ENCODE peak calls at places on chromosomes 5 and 9, in five cellular contexts. One of them, this sample, is unnamed.

GRCh38 chr9:22683393-22684075 is 236.9 kb downstream of the DMRTA1 start:
- DNase-seq in HFF-Myc: peak
- DNase-seq in body of pancreas: no peak
- DNase-seq in SK-N-SH: no peak
- DNase-seq in coronary artery: no peak
- DNase-seq in this sample: no peak

GRCh38 chr9:127181315-127181580 is 58.8 kb upstream of the ANGPTL2 start:
- DNase-seq in HFF-Myc: no peak
- DNase-seq in body of pancreas: peak
- DNase-seq in SK-N-SH: no peak
- DNase-seq in coronary artery: peak
- DNase-seq in this sample: no peak

GRCh38 chr9:129145841-129146292 is 32.2 kb downstream of the IER5L start:
- DNase-seq in HFF-Myc: no peak
- DNase-seq in body of pancreas: no peak
- DNase-seq in SK-N-SH: no peak
- DNase-seq in coronary artery: peak
- DNase-seq in this sample: no peak

GRCh38 chr9:114757395-114757794 is 48.4 kb downstream of the TNFSF15 start:
- DNase-seq in HFF-Myc: no peak
- DNase-seq in body of pancreas: no peak
- DNase-seq in SK-N-SH: no peak
- DNase-seq in coronary artery: no peak
- DNase-seq in this sample: no peak

GRCh38 chr9:35333551-35333950 is 156.4 kb upstream of the RUSC2 start:
- DNase-seq in HFF-Myc: no peak
- DNase-seq in body of pancreas: no peak
- DNase-seq in SK-N-SH: no peak
- DNase-seq in coronary artery: no peak
- DNase-seq in this sample: no peak

GRCh38 chr5:132487841-132488555 is 2.6 kb downstream of the IRF1 start:
- DNase-seq in HFF-Myc: no peak
- DNase-seq in body of pancreas: no peak
- DNase-seq in SK-N-SH: no peak
- DNase-seq in coronary artery: peak
- DNase-seq in this sample: no peak

GRCh38 chr5:91028518-91028956 is 354.6 kb downstream of the ARRDC3 start:
- DNase-seq in HFF-Myc: no peak
- DNase-seq in body of pancreas: no peak
- DNase-seq in SK-N-SH: no peak
- DNase-seq in coronary artery: no peak
- DNase-seq in this sample: no peak

GRCh38 chr9:115730845-115731244 is 422.7 kb upstream of the PAPPA start:
- DNase-seq in HFF-Myc: no peak
- DNase-seq in body of pancreas: no peak
- DNase-seq in SK-N-SH: no peak
- DNase-seq in coronary artery: no peak
- DNase-seq in this sample: no peak

GRCh38 chr5:108345541-108346171 is 36.2 kb downstream of the FBXL17 start:
- DNase-seq in HFF-Myc: peak
- DNase-seq in body of pancreas: no peak
- DNase-seq in SK-N-SH: peak
- DNase-seq in coronary artery: no peak
- DNase-seq in this sample: no peak

GRCh38 chr5:78245126-78245525 is 49.4 kb downstream of the AP3B1 start:
- DNase-seq in HFF-Myc: no peak
- DNase-seq in body of pancreas: no peak
- DNase-seq in SK-N-SH: no peak
- DNase-seq in coronary artery: no peak
- DNase-seq in this sample: no peak

GRCh38 chr5:147344861-147345260 is 110.0 kb downstream of the STK32A start:
- DNase-seq in HFF-Myc: no peak
- DNase-seq in body of pancreas: no peak
- DNase-seq in SK-N-SH: no peak
- DNase-seq in coronary artery: no peak
- DNase-seq in this sample: no peak

GRCh38 chr9:132754236-132754635 is 84.0 kb downstream of the GTF3C4 start:
- DNase-seq in HFF-Myc: no peak
- DNase-seq in body of pancreas: no peak
- DNase-seq in SK-N-SH: no peak
- DNase-seq in coronary artery: peak
- DNase-seq in this sample: no peak

GRCh38 chr5:32387841-32388240 is 56.7 kb downstream of the ZFR start:
- DNase-seq in HFF-Myc: no peak
- DNase-seq in body of pancreas: no peak
- DNase-seq in SK-N-SH: no peak
- DNase-seq in coronary artery: no peak
- DNase-seq in this sample: no peak

GRCh38 chr9:90995516-90995915 is 193.9 kb downstream of the SYK start:
- DNase-seq in HFF-Myc: no peak
- DNase-seq in body of pancreas: no peak
- DNase-seq in SK-N-SH: no peak
- DNase-seq in coronary artery: no peak
- DNase-seq in this sample: no peak

GRCh38 chr9:68779558-68780376 is 74.7 kb downstream of the PIP5K1B start:
- DNase-seq in HFF-Myc: peak
- DNase-seq in body of pancreas: peak
- DNase-seq in SK-N-SH: peak
- DNase-seq in coronary artery: peak
- DNase-seq in this sample: peak
- TF ChIP-seq CTCF in HFF-Myc: peak
- TF ChIP-seq CTCF in body of pancreas: no peak
- TF ChIP-seq CTCF in SK-N-SH: peak
- TF ChIP-seq CTCF in coronary artery: no peak
- TF ChIP-seq CTCF in this sample: peak

DNA sequence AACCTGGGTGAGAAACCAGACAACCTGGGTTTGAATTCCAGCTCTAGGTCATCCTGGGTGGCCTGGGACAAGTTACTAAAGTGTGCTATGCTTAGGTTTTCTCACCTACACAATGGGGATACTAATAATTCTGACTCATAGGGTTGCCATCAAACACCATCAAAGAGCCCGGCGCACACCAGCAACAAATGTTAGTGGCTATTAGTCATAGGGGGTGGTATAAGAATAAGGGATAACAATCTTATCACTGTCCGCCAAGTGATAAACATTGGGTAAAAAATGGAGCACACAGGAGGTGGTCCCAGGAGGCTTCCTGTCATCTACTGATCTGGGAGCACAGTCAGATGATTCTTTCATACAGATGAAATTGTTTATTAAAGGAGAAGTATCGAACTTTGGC is 61.4 kb upstream of the AFAP1L1 start:
- DNase-seq in HFF-Myc: no peak
- DNase-seq in body of pancreas: no peak
- DNase-seq in SK-N-SH: no peak
- DNase-seq in coronary artery: no peak
- DNase-seq in this sample: no peak
- TF ChIP-seq CTCF in HFF-Myc: no peak
- TF ChIP-seq CTCF in body of pancreas: no peak
- TF ChIP-seq CTCF in SK-N-SH: no peak
- TF ChIP-seq CTCF in coronary artery: no peak
- TF ChIP-seq CTCF in this sample: no peak

GRCh38 chr5:36734422-36734821 is 128.0 kb downstream of the SLC1A3 start:
- DNase-seq in HFF-Myc: no peak
- DNase-seq in body of pancreas: no peak
- DNase-seq in SK-N-SH: peak
- DNase-seq in coronary artery: no peak
- DNase-seq in this sample: no peak
- TF ChIP-seq CTCF in HFF-Myc: no peak
- TF ChIP-seq CTCF in body of pancreas: no peak
- TF ChIP-seq CTCF in SK-N-SH: peak
- TF ChIP-seq CTCF in coronary artery: no peak
- TF ChIP-seq CTCF in this sample: peak

DNA sequence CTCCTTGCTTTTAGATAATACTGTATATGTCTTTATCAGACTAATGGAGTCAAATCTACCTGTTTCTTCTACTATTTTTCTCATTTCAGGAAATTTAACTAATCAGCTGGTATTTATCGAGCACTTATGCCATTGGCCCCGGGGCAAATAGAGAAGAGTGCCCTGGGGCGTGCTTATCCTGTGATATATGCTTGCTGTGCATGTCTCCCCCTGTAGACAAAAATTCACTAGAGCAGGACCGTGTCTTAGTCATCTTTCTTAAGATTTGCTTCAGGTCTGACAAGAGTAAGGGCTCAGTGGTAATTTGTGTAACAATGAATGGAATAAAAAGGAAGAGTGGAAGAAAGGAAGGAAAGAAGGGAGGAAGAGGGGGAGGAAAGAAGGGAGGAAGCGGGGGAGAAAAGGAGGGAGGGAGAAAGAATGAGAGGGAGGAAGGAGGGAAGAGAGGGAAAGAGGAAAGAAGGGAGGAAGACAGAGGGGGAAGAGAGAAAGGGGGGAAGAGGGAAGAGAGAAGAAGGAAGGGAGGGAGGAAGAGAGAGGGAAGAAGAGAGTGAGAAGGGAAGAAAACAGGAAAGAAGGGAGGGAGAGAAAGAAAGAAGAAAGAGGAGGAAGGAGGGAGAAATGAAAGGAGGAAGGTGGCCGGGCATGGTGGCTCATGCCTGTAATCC is 295.7 kb upstream of the PANK3 start:
- DNase-seq in HFF-Myc: no peak
- DNase-seq in body of pancreas: no peak
- DNase-seq in SK-N-SH: no peak
- DNase-seq in coronary artery: no peak
- DNase-seq in this sample: no peak
- TF ChIP-seq CTCF in HFF-Myc: peak
- TF ChIP-seq CTCF in body of pancreas: no peak
- TF ChIP-seq CTCF in SK-N-SH: peak
- TF ChIP-seq CTCF in coronary artery: no peak
- TF ChIP-seq CTCF in this sample: peak

GRCh38 chr9:99819484-99820329 is 2.0 kb upstream of the NR4A3 start:
- DNase-seq in HFF-Myc: peak
- DNase-seq in body of pancreas: peak
- DNase-seq in SK-N-SH: peak
- DNase-seq in coronary artery: peak
- DNase-seq in this sample: peak

GRCh38 chr9:99822096-99822595 is 461 bp downstream of the NR4A3 start:
- DNase-seq in HFF-Myc: no peak
- DNase-seq in body of pancreas: no peak
- DNase-seq in SK-N-SH: no peak
- DNase-seq in coronary artery: no peak
- DNase-seq in this sample: no peak

GRCh38 chr9:99822596-99823391 is 1.1 kb downstream of the NR4A3 start:
- DNase-seq in HFF-Myc: no peak
- DNase-seq in body of pancreas: peak
- DNase-seq in SK-N-SH: peak
- DNase-seq in coronary artery: peak
- DNase-seq in this sample: no peak

GRCh38 chr9:99820330-99821186 is 1.1 kb upstream of the NR4A3 start:
- DNase-seq in HFF-Myc: no peak
- DNase-seq in body of pancreas: peak
- DNase-seq in SK-N-SH: no peak
- DNase-seq in coronary artery: peak
- DNase-seq in this sample: no peak

GRCh38 chr9:99821187-99822095 is at the start of gene NR4A3:
- DNase-seq in HFF-Myc: peak
- DNase-seq in body of pancreas: peak
- DNase-seq in SK-N-SH: peak
- DNase-seq in coronary artery: peak
- DNase-seq in this sample: peak
- TF ChIP-seq CTCF in HFF-Myc: no peak
- TF ChIP-seq CTCF in body of pancreas: peak
- TF ChIP-seq CTCF in SK-N-SH: no peak
- TF ChIP-seq CTCF in coronary artery: no peak
- TF ChIP-seq CTCF in this sample: peak

DNA sequence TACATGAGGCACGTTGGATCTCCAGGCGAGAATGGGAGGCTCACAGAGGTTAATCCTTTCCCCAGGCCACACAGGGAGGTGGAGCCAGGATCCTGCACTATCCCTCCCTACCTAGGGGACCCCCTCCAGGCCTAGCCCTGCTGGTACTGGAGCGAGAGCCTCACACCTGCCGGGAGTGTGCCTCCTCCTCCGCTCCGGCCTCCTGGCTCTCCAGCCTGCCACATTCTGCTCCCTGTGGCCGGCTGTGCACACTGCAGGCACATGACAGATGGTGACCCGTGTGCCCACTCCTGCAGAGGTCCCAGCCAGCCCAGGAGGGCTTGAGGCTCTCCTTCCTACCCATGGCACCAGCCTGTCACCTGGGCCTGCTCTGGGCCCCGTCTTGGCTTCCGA is 93.4 kb downstream of the RXRA start:
- DNase-seq in HFF-Myc: no peak
- DNase-seq in body of pancreas: no peak
- DNase-seq in SK-N-SH: peak
- DNase-seq in coronary artery: no peak
- DNase-seq in this sample: no peak
- TF ChIP-seq CTCF in HFF-Myc: peak
- TF ChIP-seq CTCF in body of pancreas: no peak
- TF ChIP-seq CTCF in SK-N-SH: peak
- TF ChIP-seq CTCF in coronary artery: no peak
- TF ChIP-seq CTCF in this sample: peak

DNA sequence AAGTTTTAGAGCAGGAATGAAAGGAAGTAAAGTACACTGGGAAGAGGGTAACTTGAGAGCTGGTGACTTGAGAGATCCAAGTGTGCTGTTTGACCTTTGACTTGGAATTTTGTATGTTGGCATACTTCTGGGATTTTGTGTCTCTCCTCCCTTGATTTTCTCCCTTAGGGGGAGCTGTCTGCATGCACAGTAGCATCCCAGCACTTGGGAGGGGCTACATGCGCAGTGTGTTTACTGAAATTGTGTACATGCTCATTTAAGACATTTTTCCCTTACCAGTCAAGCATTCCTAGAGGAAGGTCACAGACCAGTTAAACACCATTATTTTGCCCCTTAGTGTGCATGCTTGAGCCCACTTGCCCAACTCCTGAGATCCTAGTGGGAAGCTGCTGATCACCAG is 120.1 kb downstream of the ZNF622 start:
- DNase-seq in HFF-Myc: peak
- DNase-seq in body of pancreas: peak
- DNase-seq in SK-N-SH: no peak
- DNase-seq in coronary artery: no peak
- DNase-seq in this sample: no peak
- TF ChIP-seq CTCF in HFF-Myc: peak
- TF ChIP-seq CTCF in body of pancreas: no peak
- TF ChIP-seq CTCF in SK-N-SH: peak
- TF ChIP-seq CTCF in coronary artery: no peak
- TF ChIP-seq CTCF in this sample: no peak

DNA sequence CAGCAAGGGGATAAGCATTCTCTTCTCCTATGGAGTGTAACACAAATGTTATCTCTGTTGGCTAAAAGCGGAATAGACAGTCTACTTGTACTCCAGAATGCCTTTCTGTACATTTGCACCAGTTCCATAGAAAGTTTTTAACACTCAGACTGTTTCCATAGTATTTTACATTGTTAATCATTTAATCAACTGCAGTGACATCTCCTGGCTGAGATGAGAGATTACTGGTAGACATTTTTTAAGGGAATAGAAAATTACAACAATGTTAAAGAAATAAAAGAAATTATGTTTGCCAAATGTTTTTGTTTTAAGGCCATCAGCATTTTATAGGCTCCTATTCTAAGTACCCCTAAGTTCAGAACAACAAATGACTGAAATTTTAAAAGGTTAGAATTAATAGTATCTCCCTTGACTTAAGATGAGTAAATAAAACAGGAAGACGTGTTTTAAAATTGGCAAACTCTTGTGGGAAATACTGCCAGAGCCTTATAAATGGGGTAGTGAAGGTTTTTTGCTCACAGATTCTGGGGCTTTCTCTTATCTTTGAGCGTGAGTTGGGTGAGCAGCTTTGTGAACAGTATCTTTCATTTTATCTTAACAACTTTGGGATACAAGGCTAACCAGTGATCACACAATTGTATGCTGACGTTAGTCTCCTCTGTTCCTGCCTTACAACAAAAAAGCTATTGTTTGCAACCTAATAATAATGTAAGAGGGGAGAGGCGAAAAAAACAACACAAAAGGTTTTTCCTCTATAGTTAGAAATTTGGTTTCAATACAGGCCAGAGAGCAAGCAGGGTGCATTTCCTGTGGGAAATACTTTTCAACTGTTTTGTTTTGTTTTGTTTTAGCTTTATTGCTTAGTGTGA is 294.4 kb downstream of the FBXL7 start:
- DNase-seq in HFF-Myc: no peak
- DNase-seq in body of pancreas: no peak
- DNase-seq in SK-N-SH: peak
- DNase-seq in coronary artery: no peak
- DNase-seq in this sample: no peak
- TF ChIP-seq CTCF in HFF-Myc: peak
- TF ChIP-seq CTCF in body of pancreas: no peak
- TF ChIP-seq CTCF in SK-N-SH: peak
- TF ChIP-seq CTCF in coronary artery: no peak
- TF ChIP-seq CTCF in this sample: no peak

This sample was measured in progenitor cell of endocrine pancreas.